ENCODE peak calls at places on chromosomes 7 and 10, in seven cellular contexts. T is coronary artery, V is spleen, C is GM12878, H is cardiac muscle cell, A is neural progenitor cell, N is AG04450. F is an unnamed sample.

GRCh38 chr7:1437155-1437880 is 22.0 kb downstream of the MICALL2 start:
- DNase-seq in T (no peak), V (no peak), C (no peak), H (no peak), A (no peak), N (no peak), F (no peak)

GRCh38 chr10:74977913-74978847 is 133.3 kb upstream of the SAMD8 start:
- DNase-seq in T (no peak), V (no peak), C (peak), H (no peak), A (no peak), N (no peak), F (no peak)

GRCh38 chr7:92020636-92021035 is 80.0 kb downstream of the AKAP9 start:
- DNase-seq in T (no peak), V (no peak), C (no peak), H (no peak), A (no peak), N (no peak), F (no peak)

GRCh38 chr7:114530074-114530611 is 115.5 kb downstream of the FOXP2 start:
- DNase-seq in T (no peak), V (no peak), C (no peak), H (no peak), A (no peak), N (no peak), F (no peak)

GRCh38 chr10:77833792-77834191 is 92.8 kb downstream of the DLG5 start:
- DNase-seq in T (no peak), V (no peak), C (no peak), H (no peak), A (no peak), N (no peak), F (no peak)

GRCh38 chr10:17645591-17646345 is 1.8 kb downstream of the STAM start:
- DNase-seq in T (no peak), V (no peak), C (no peak), H (no peak), A (no peak), N (no peak), F (no peak)

GRCh38 chr7:20441886-20442505 is 111.3 kb downstream of the ITGB8 start:
- DNase-seq in T (no peak), V (no peak), C (no peak), H (no peak), A (no peak), N (no peak), F (no peak)

GRCh38 chr7:22192778-22193177 is 164.2 kb downstream of the RAPGEF5 start:
- DNase-seq in T (no peak), V (no peak), C (no peak), H (no peak), A (peak), N (no peak), F (no peak)

GRCh38 chr10:105274671-105275070 is 633.6 kb downstream of the SORCS3 start:
- DNase-seq in T (no peak), V (no peak), C (no peak), H (no peak), A (no peak), N (no peak), F (no peak)

GRCh38 chr10:9015005-9015404 is 960.5 kb downstream of the GATA3 start:
- DNase-seq in T (no peak), V (no peak), C (no peak), H (no peak), A (no peak), N (no peak), F (no peak)

GRCh38 chr10:20084451-20084850 is 268.2 kb downstream of the PLXDC2 start:
- DNase-seq in T (no peak), V (no peak), C (no peak), H (no peak), A (no peak), N (no peak), F (no peak)

GRCh38 chr10:119205926-119206602 is 1.3 kb upstream of the GRK5 start:
- DNase-seq in T (no peak), V (peak), C (no peak), H (no peak), A (peak), N (no peak), F (peak)

GRCh38 chr10:31808258-31809218 is 120.1 kb downstream of the ARHGAP12 start:
- DNase-seq in T (no peak), V (no peak), C (peak), H (peak), A (peak), N (peak), F (peak)

GRCh38 chr10:1643161-1643910 is 94.0 kb downstream of the ADARB2 start:
- DNase-seq in T (no peak), V (no peak), C (peak), H (peak), A (peak), N (no peak), F (peak)

GRCh38 chr10:118013078-118013568 is 33.6 kb downstream of the RAB11FIP2 start:
- DNase-seq in T (no peak), V (no peak), C (no peak), H (no peak), A (peak), N (no peak), F (no peak)

GRCh38 chr7:35576037-35576573 is 118.8 kb downstream of the HERPUD2 start:
- DNase-seq in T (no peak), V (no peak), C (no peak), H (no peak), A (no peak), N (no peak), F (no peak)

GRCh38 chr7:74033372-74034311 is 5.7 kb downstream of the ELN start:
- DNase-seq in T (peak), V (no peak), C (no peak), H (peak), A (peak), N (no peak), F (peak)

GRCh38 chr7:125357681-125358440 is 428.2 kb upstream of the POT1 start:
- DNase-seq in T (no peak), V (no peak), C (no peak), H (no peak), A (no peak), N (no peak), F (no peak)

GRCh38 chr10:74824184-74825032 is 2.0 kb upstream of the KAT6B start:
- DNase-seq in T (no peak), V (peak), C (no peak), H (peak), A (peak), N (no peak), F (no peak)

GRCh38 chr7:40469481-40469880 is 334.7 kb downstream of the SUGCT start:
- DNase-seq in T (no peak), V (no peak), C (no peak), H (no peak), A (no peak), N (peak), F (no peak)

GRCh38 chr10:83680470-83680891 is 458.8 kb upstream of the GHITM start:
- DNase-seq in T (no peak), V (no peak), C (peak), H (no peak), A (no peak), N (no peak), F (no peak)

GRCh38 chr10:96017227-96017687 is 26.1 kb upstream of the CCNJ start:
- DNase-seq in T (no peak), V (no peak), C (peak), H (peak), A (peak), N (peak), F (no peak)

GRCh38 chr7:41834805-41835694 is 132.2 kb upstream of the INHBA start:
- DNase-seq in T (peak), V (no peak), C (no peak), H (peak), A (no peak), N (no peak), F (peak)

GRCh38 chr10:34049887-34050286 is 715.4 kb upstream of the NRP1 start:
- DNase-seq in T (peak), V (peak), C (no peak), H (no peak), A (no peak), N (peak), F (peak)

GRCh38 chr7:45015313-45015712 is 15.3 kb downstream of the CCM2 start:
- DNase-seq in T (no peak), V (no peak), C (no peak), H (no peak), A (no peak), N (no peak), F (no peak)

DNA sequence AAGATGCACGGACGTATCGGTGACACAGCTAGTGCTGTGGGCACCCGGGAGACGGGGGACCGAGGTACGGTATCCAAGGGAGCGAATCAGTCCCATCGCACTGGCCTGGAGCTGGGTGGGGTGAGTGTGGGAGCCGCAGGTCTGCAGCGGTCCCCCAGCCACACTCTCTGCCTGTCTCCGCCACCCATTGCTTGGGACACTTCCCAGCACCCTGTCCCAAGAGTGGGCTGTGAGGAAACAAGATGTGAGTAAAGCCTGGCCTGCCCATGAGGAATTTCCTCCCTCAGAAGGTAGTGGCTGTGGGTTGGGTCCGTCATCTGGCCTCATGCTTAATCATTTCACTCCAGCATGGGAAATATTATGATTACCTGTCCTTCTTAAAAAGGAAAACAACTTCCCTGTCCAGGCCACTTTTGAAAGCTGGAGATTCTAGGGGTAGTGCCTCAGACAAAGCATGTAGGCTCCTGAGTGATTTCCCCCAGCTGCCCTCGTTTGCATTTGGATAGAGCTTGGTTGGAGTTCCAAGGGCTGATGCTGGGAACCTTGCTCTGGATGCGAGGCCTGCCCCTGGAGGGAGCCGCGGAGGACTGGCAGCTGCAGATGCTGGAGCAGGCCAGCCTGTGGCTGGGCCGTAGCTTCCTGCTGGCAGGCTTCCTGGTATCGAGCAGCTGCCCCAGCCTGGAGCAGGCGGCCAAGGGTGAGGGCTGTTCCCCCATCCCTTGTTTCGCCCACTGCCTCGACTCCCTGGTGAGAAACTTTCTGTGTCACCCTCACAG is 6.2 kb upstream of the ACTR3C start:
- DNase-seq in T (no peak), V (no peak), C (no peak), H (no peak), A (no peak), N (no peak), F (no peak)
- TF ChIP-seq CTCF in T (no peak), V (no peak), C (no peak), H (no peak), A (no peak), N (no peak), F (no peak)

DNA sequence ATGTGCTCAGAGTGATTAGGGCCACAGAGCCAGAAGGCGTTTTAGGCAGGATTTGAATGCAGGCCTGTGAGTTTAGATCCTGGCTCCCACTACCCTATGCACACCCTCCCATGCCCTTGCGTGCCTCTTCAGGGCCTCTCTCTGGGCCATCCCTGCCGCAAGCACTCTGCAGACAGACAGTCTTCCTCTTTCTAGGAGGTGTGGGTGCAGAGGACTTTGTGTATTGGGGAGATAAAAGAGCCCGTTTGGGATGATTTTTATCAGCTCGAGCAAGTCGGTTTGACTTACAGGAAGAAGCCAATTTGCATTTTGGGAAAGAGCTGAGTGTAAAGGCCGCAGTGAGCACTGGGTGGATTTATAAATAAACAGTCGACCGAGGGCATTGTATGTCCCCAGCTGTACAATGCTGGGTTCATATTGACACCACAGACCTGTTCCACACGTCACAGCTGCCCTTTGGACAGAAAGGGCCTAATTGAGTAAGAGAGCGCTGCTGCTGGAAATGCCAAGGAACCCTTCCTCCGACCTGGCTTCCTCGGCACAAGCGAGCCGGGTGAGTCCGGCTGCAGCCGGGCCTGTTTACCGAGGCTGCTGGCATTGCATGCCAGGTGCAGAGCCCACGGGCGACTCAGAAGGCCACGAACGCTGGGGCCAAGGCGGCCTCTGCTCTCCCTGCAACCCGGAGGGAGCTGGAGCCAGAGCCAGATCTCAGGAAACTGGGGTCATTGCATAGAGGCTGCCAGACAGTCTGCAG is 25.1 kb downstream of the ZMIZ1 start:
- DNase-seq in T (no peak), V (no peak), C (peak), H (no peak), A (no peak), N (no peak), F (peak)
- H3K27ac ChIP-seq in T (peak), V (peak), C (no peak), H (peak), A (no peak), N (peak), F (peak)

DNA sequence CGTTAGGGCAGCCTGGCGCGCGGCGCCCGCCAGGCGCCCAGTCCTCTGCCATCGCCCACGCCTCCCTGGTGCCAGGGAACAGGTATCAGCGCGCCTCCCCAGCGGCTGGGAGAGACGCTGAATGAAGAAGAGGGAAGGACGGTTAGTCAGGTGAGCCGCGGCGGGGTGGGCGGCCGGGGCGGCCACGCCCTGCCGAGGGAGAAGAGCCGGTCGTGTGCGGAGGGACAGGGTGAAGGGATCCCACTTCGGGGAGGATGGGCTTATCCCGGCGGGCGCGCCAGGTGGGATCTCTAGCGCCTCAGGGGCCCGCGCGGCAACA is 580 bp upstream of the ARL4A start:
- DNase-seq in T (no peak), V (no peak), C (no peak), H (no peak), A (no peak), N (no peak), F (no peak)
- TF ChIP-seq CTCF in T (no peak), V (no peak), C (no peak), H (no peak), A (no peak), N (no peak), F (no peak)

GRCh38 chr7:97004931-97005763 is at the start of gene DLX6:
- DNase-seq in T (no peak), V (no peak), C (no peak), H (peak), A (peak), N (no peak), F (no peak)

GRCh38 chr7:97008275-97008917 is 3.0 kb downstream of the DLX6 start:
- DNase-seq in T (no peak), V (no peak), C (no peak), H (no peak), A (no peak), N (no peak), F (no peak)

GRCh38 chr7:97006146-97006950 is 995 bp downstream of the DLX6 start:
- DNase-seq in T (no peak), V (no peak), C (no peak), H (peak), A (peak), N (no peak), F (no peak)

GRCh38 chr7:97005764-97006145 is 402 bp downstream of the DLX6 start:
- DNase-seq in T (no peak), V (no peak), C (no peak), H (no peak), A (no peak), N (no peak), F (no peak)

DNA sequence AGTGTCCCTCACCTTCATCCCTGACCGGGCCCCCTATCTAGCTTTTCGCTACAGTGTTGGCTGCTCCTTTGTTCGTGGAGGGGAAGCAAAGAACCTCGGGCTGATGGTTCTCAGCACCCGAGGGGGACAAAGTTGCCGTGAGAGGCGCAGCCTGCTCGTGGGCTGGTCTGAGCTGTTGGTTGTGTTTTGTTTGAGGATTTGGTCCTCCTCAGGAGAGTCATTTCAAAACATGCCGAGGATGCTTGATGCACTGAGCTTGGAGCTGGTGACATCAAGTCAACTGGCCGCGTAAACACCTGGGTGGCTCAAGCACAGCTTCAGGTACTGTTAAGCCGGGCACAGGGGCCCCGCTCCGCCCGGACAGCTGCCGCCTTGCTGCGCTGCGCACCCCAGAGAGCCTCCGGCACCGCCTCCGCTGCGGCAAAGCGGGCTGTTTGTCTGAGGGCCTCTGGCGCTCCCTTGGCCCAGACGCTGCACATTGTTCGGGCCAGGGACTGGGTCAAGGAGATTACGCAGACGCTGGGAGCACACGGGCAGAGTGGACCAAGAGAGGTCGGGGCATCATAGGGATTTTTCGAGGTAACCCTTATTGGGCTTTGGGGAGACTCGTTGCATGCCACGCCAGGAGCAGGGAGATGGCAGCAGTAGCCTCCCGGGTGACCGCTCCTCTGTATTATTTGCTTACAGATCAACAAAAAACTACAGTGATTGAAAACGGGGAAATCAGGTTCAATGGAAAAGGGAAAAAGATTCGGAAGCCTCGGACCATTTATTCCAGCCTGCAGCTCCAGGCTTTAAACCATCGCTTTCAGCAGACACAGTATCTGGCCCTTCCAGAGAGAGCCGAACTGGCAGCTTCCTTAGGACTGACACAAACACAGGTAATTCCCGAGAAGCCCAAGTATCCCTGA is 1.9 kb downstream of the DLX6 start:
- DNase-seq in T (no peak), V (no peak), C (no peak), H (no peak), A (peak), N (no peak), F (no peak)
- H3K27ac ChIP-seq in T (no peak), V (no peak), C (no peak), H (no peak), A (no peak), N (no peak), F (no peak)

GRCh38 chr7:104156842-104157277 is 51.0 kb downstream of the ORC5 start:
- DNase-seq in T (no peak), V (no peak), C (no peak), H (peak), A (peak), N (no peak), F (no peak)
- TF ChIP-seq CTCF in T (no peak), V (peak), C (peak), H (peak), A (peak), N (peak), F (peak)

DNA sequence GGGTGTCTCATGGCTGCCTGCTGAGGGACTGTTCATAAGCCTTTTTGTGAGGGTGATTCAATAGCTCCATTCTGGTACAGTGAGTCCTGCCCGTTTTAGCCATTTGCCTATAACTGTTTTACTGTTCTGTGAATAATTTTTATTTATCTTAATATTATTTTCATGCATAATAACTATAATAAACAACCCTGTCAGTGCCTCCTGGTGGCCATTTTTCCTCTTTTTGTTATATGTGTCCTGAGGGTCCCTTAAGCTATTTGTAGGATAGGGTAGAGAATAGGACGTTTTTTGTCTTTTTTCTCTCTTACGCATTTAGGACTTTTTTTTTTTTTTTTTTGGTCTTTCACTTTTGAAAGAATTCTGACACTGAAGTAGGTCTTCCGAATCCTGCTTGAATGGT is 2.9 kb downstream of the C1QL3 start:
- DNase-seq in T (no peak), V (no peak), C (no peak), H (no peak), A (no peak), N (no peak), F (no peak)
- H3K27ac ChIP-seq in T (no peak), V (no peak), C (no peak), H (no peak), A (no peak), N (no peak), F (no peak)

F was measured in right atrium auricular region.